ENCODE peak calls at places on chromosome 14, in ten cellular contexts. H is body of pancreas; B is AG04450; J is cardiac muscle cell; G is heart right ventricle; K is DND-41; Q is brain microvascular endothelial cell; X is CD8-positive, alpha-beta T cell; P is GM06990; Z is left ventricle myocardium inferior. C is an unnamed sample.

GRCh38 chr14:41785696-41786095 is 179.0 kb downstream of the LRFN5 start:
- DNase-seq in B (no peak), K (no peak), Q (no peak), J (no peak), X (no peak), G (no peak), P (no peak), Z (no peak), H (no peak), C (peak)

GRCh38 chr14:61547186-61548121 is 147.9 kb upstream of the HIF1A start:
- DNase-seq in P (no peak), H (no peak), J (no peak), G (no peak), K (no peak), B (no peak), X (no peak), Q (peak), Z (no peak), C (no peak)

GRCh38 chr14:69316449-69317391 is 56.8 kb downstream of the GALNT16 start:
- DNase-seq in B (peak), K (no peak), G (peak), Q (peak), P (no peak), J (no peak), H (no peak), X (no peak), Z (peak), C (no peak)

GRCh38 chr14:101602466-101602840 is 41.2 kb downstream of the DIO3 start:
- DNase-seq in G (no peak), Q (no peak), Z (no peak), X (no peak), B (no peak), K (peak), H (no peak), J (no peak), P (no peak), C (no peak)

GRCh38 chr14:81855007-81855406 is 321.4 kb upstream of the SEL1L start:
- DNase-seq in J (no peak), X (no peak), P (no peak), Z (no peak), K (no peak), H (no peak), G (no peak), B (no peak), Q (no peak), C (no peak)

GRCh38 chr14:72479471-72479931 is 414.4 kb downstream of the DPF3 start:
- DNase-seq in B (no peak), J (peak), Q (no peak), K (peak), G (no peak), P (no peak), H (no peak), Z (no peak), X (no peak), C (no peak)

GRCh38 chr14:29627141-29627540 is 300.5 kb downstream of the PRKD1 start:
- DNase-seq in Z (no peak), J (no peak), H (no peak), Q (no peak), B (no peak), G (no peak), P (no peak), X (no peak), K (no peak), C (no peak)

GRCh38 chr14:69269381-69269780 is 9.4 kb downstream of the GALNT16 start:
- DNase-seq in P (no peak), G (no peak), X (no peak), K (no peak), Z (no peak), J (no peak), Q (no peak), H (no peak), B (no peak), C (no peak)

GRCh38 chr14:61025239-61026223 is 44.5 kb downstream of the SLC38A6 start:
- DNase-seq in B (peak), H (peak), Q (peak), J (peak), K (peak), G (peak), X (peak), Z (peak), P (peak), C (peak)

GRCh38 chr14:75535164-75535898 is 13.1 kb downstream of the BATF start:
- DNase-seq in K (no peak), Q (no peak), J (no peak), X (no peak), Z (no peak), P (no peak), H (no peak), B (no peak), G (no peak), C (peak)

GRCh38 chr14:23562822-23563472 is 4.6 kb downstream of the AP1G2 start:
- DNase-seq in Q (peak), K (peak), X (peak), B (peak), P (no peak), H (peak), J (peak), Z (peak), G (no peak), C (no peak)
- TF ChIP-seq CTCF in Q (peak), K (peak), X (peak), B (peak), P (peak), H (peak), J (peak), Z (peak), G (peak), C (peak)

DNA sequence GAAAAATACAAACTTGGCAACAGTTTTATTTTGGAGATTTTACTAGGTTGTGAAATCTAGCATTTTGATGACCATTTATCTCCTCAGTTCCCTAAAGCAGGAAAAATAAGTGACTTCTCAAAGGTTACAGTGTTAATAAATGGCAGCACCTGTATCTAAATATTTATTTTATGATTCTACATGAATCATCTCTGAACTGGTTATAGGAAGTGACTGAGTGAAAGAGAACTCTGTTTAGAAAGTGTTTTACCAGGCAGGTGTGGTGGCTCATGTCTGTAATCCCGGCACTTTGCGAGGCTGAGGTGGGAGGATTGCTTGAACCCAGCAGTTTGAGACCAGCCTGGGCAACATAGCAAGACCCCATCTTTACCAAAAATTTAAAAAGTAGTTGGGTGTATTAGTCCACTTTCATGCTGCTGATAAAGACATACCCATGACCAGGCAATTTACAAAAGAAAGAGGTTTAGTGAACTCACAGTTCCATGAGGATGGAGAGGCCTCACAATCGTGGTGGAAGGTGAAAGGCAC is 26.3 kb downstream of the MIPOL1 start:
- DNase-seq in H (no peak), G (no peak), Q (no peak), P (no peak), K (no peak), X (no peak), Z (no peak), B (no peak), J (no peak), C (no peak)
- H3K4me3 ChIP-seq in H (no peak), G (no peak), Q (no peak), P (no peak), K (no peak), X (no peak), Z (no peak), B (no peak), J (no peak), C (no peak)

GRCh38 chr14:103735439-103735814 is 19.8 kb downstream of the ZFYVE21 start:
- DNase-seq in X (no peak), Q (no peak), K (no peak), J (no peak), P (no peak), H (peak), G (no peak), Z (no peak), B (no peak), C (no peak)
- TF ChIP-seq CTCF in X (no peak), Q (no peak), K (no peak), J (no peak), P (no peak), H (no peak), G (peak), Z (no peak), B (no peak), C (no peak)

DNA sequence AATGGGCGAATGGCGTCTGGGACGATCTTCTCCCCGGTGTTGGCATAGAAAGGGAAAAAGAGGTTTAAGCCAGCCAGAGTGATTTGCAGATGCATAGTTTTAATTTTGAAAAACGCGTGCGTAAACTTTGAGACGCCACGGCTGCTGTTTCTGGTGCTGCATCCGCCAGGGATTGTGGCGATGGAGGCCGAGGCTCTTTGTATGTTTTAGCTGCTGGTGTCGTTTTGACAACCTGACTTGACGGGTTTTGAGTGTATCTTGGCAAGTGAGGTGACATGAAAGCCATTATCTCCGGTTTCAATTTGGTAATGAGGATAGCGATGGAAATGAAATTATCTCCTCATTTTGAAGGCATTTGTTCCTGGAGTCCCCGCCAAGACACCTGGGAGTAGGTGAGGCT is 1.6 kb downstream of the PTGDR start:
- DNase-seq in Z (no peak), Q (no peak), X (no peak), H (no peak), G (no peak), J (no peak), K (no peak), B (no peak), P (no peak), C (no peak)
- H3K4me3 ChIP-seq in Z (peak), Q (peak), X (peak), H (no peak), G (peak), J (no peak), K (no peak), B (peak), P (no peak), C (no peak)

GRCh38 chr14:53929871-53930685 is 26.5 kb downstream of the BMP4 start:
- DNase-seq in Q (no peak), Z (no peak), B (no peak), J (peak), X (no peak), K (peak), P (no peak), H (peak), G (no peak), C (no peak)
- TF ChIP-seq CTCF in Q (peak), Z (peak), B (peak), J (peak), X (no peak), K (peak), P (peak), H (peak), G (peak), C (peak)

DNA sequence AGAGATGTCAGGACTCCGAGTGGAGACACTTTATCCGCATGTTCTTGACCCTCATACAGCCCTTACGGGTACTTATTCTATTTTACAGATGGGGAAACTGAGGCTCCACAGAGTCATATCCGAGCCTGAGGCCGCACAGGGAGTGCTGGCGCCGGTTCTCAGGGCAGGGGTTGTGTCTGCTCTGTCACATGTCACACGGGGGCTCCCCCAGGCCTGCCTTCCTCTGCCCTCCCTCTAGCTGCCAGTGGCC is 988 bp upstream of the INF2 start:
- DNase-seq in G (no peak), Z (no peak), Q (no peak), H (no peak), X (peak), K (no peak), J (no peak), B (no peak), P (no peak), C (no peak)
- H3K4me3 ChIP-seq in G (no peak), Z (peak), Q (no peak), H (no peak), X (no peak), K (no peak), J (no peak), B (no peak), P (no peak), C (peak)

DNA sequence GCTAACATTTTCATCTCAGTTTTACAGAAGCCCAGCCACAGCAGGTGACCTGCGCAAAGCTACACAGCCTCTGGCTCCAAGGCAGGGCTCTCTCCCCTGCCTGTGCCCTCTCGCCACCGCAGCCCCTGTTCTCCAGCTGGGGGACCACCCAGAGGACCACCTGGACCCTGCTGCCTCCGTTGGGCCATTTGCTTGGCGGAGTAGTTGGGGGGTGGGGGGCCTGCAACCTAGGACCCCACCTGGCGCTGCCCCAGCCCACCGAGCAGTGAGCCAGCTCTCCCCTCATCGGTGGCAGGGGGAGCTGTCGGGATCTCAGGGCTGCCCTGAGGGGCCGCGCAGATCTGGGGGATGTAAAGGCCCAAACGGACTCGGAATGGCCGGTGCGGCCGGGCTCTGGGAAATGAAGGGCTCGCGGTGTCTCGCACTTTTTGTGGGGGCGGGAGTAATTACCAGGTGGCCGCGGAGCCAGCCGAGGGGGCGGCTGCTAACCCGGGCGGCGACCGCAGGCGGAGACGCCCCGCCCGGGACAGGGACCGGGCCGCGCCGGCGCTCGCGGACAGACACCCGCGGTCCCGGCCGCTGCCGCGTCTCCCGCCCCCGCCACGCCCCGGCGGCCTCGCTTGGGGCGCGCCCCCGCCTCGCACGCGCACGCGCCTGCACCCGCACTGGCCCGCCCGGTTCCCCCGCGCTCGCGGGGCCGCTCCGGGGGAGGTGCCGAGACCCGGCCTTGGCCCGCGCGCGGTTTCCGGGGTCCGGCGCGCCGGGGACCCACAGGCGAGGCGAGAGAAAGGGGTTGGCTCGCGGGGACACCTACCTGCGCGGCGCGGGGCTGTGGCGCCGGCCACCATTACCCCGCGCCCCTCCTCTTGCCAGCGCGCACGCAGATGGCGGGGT is 8.6 kb upstream of the GPR68 start:
- DNase-seq in J (peak), Q (no peak), K (no peak), H (no peak), B (no peak), P (peak), G (no peak), X (no peak), Z (peak), C (no peak)
- TF ChIP-seq CTCF in J (peak), Q (peak), K (no peak), H (no peak), B (peak), P (no peak), G (no peak), X (no peak), Z (no peak), C (no peak)

GRCh38 chr14:90675399-90675798 is 140.8 kb downstream of the TTC7B start:
- DNase-seq in K (no peak), Q (peak), X (no peak), J (no peak), Z (no peak), B (no peak), H (no peak), G (peak), P (no peak), C (no peak)

GRCh38 chr14:90674716-90675115 is 141.5 kb downstream of the TTC7B start:
- DNase-seq in K (no peak), X (no peak), P (no peak), G (no peak), H (no peak), B (no peak), Z (no peak), J (no peak), Q (no peak), C (no peak)

GRCh38 chr14:90674043-90674670 is 142.1 kb downstream of the TTC7B start:
- DNase-seq in K (no peak), Q (no peak), J (no peak), Z (no peak), B (no peak), X (no peak), G (no peak), P (no peak), H (no peak), C (no peak)

GRCh38 chr14:90671835-90672234 is 144.4 kb downstream of the TTC7B start:
- DNase-seq in H (no peak), X (no peak), Z (no peak), J (no peak), K (no peak), B (no peak), Q (no peak), P (no peak), G (no peak), C (no peak)

GRCh38 chr14:90671382-90671781 is 144.8 kb downstream of the TTC7B start:
- DNase-seq in X (no peak), Q (no peak), G (no peak), P (no peak), Z (no peak), H (no peak), J (no peak), B (no peak), K (no peak), C (no peak)
- H3K4me3 ChIP-seq in X (no peak), Q (no peak), G (no peak), P (no peak), Z (no peak), H (no peak), J (no peak), B (no peak), K (no peak), C (no peak)

GRCh38 chr14:103680491-103681231 is 34.6 kb downstream of the XRCC3 start:
- DNase-seq in J (no peak), G (no peak), X (no peak), B (no peak), P (no peak), Z (no peak), H (no peak), Q (no peak), K (no peak), C (no peak)

GRCh38 chr14:103675957-103676356 is 39.3 kb downstream of the XRCC3 start:
- DNase-seq in Q (no peak), Z (no peak), X (no peak), J (no peak), H (no peak), P (no peak), K (no peak), B (no peak), G (no peak), C (no peak)

GRCh38 chr14:103683139-103683538 is 32.1 kb downstream of the XRCC3 start:
- DNase-seq in Z (no peak), P (no peak), H (no peak), B (no peak), X (no peak), J (no peak), G (no peak), K (no peak), Q (no peak), C (no peak)

GRCh38 chr14:103676881-103677675 is 38.2 kb downstream of the XRCC3 start:
- DNase-seq in J (peak), G (no peak), K (no peak), Z (no peak), H (no peak), X (no peak), Q (no peak), P (no peak), B (no peak), C (no peak)

DNA sequence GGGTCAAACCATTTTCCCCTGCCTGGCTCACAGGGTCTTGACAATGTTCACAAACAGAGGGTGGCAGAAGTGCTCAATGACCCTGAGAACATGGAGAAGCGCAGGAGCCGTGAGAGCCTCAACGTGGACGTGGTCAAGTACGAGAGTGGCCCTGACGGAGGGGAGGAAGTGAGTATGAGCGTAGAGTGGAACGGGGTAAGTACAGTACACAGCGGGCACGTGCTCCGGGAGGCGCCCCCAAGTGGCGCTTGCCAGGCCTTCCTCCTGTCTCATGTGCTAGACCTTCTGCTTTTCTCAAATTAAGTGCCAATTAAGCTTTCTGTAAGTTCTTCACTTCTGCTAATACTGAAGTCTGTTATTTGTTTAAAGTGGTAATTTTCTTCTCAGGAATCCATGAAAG is 35.9 kb downstream of the XRCC3 start:
- DNase-seq in Z (no peak), H (no peak), G (no peak), P (peak), Q (peak), J (peak), X (peak), K (peak), B (no peak), C (no peak)
- TF ChIP-seq CTCF in Z (peak), H (peak), G (peak), P (peak), Q (peak), J (peak), X (peak), K (peak), B (peak), C (peak)

C was measured in LNCaP clone FGC.